ENCODE peak calls at places on chromosomes 6 and 20, in four cellular contexts. F is astrocyte of the spinal cord, W is transverse colon, Z is mucosa of descending colon. H is an unnamed sample.

GRCh38 chr6:26553264-26553738 is 15.1 kb downstream of the HMGN4 start:
- DNase-seq in F (no peak), W (peak), Z (peak), H (peak)

GRCh38 chr20:20546402-20546801 is 166.0 kb downstream of the RALGAPA2 start:
- DNase-seq in F (no peak), W (no peak), Z (no peak), H (no peak)

GRCh38 chr6:107806675-107807074 is 17.4 kb downstream of the SCML4 start:
- DNase-seq in F (no peak), W (no peak), Z (no peak), H (no peak)

GRCh38 chr6:8195040-8195713 is 92.8 kb upstream of the EEF1E1 start:
- DNase-seq in F (no peak), W (no peak), Z (no peak), H (no peak)

GRCh38 chr6:26457407-26457795 is 354 bp upstream of the BTN2A1 start:
- DNase-seq in F (no peak), W (peak), Z (no peak), H (no peak)

GRCh38 chr20:44683263-44684046 is 31.7 kb upstream of the CCN5 start:
- DNase-seq in F (no peak), W (peak), Z (peak), H (peak)

GRCh38 chr6:163904161-163904560 is 489.6 kb downstream of the QKI start:
- DNase-seq in F (peak), W (no peak), Z (no peak), H (no peak)

GRCh38 chr6:163536770-163537169 is 122.3 kb downstream of the QKI start:
- DNase-seq in F (peak), W (no peak), Z (peak), H (peak)

GRCh38 chr20:50146732-50147662 is 6.5 kb downstream of the PEDS1 start:
- DNase-seq in F (peak), W (peak), Z (peak), H (no peak)

GRCh38 chr6:26064619-26065257 is 22.5 kb upstream of the HFE start:
- DNase-seq in F (peak), W (no peak), Z (no peak), H (peak)

GRCh38 chr20:43840382-43841070 is 74.1 kb upstream of the TOX2 start:
- DNase-seq in F (no peak), W (peak), Z (no peak), H (peak)

GRCh38 chr6:168239374-168239773 is 80.2 kb downstream of the DACT2 start:
- DNase-seq in F (no peak), W (no peak), Z (no peak), H (no peak)

GRCh38 chr20:62804632-62805364 is at the start of gene OGFR:
- DNase-seq in F (peak), W (peak), Z (peak), H (peak)

GRCh38 chr6:31597006-31597405 is 4.2 kb upstream of the NCR3 start:
- DNase-seq in F (peak), W (no peak), Z (no peak), H (peak)
- TF ChIP-seq CTCF in F (peak), W (peak), Z (no peak), H (peak)

DNA sequence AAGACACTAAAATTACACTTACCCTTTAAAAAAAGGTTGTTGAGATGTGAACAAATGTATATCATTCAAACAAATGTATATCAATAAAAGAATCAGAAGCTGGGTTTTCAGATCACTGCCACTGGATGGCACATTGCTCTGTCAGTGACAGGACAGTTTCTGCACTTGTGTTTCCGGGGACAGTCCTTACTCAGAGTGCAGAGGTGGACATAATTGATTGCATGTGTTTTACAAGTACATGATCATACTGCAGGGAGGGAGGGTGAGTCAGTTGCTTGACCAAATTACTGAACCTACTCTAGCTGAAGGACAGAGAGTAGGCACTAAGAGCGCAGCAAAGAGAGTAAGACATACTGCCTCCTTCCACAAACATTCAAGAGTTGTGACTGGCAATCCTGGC is 302.3 kb downstream of the TENT5A start:
- DNase-seq in F (peak), W (peak), Z (peak), H (no peak)
- TF ChIP-seq CTCF in F (no peak), W (no peak), Z (no peak), H (no peak)

GRCh38 chr6:35722121-35722761 is 14.6 kb upstream of the ARMC12 start:
- DNase-seq in F (no peak), W (peak), Z (peak), H (no peak)
- TF ChIP-seq CTCF in F (no peak), W (no peak), Z (no peak), H (no peak)

GRCh38 chr6:53794073-53794719 is 609 bp upstream of the LRRC1 start:
- DNase-seq in F (peak), W (peak), Z (peak), H (peak)

GRCh38 chr6:53793318-53793975 is 1.4 kb upstream of the LRRC1 start:
- DNase-seq in F (peak), W (peak), Z (peak), H (peak)

GRCh38 chr6:53792973-53793317 is 1.9 kb upstream of the LRRC1 start:
- DNase-seq in F (no peak), W (no peak), Z (no peak), H (no peak)

GRCh38 chr6:53790886-53791285 is 3.9 kb upstream of the LRRC1 start:
- DNase-seq in F (no peak), W (no peak), Z (no peak), H (no peak)

GRCh38 chr6:53792016-53792415 is 2.8 kb upstream of the LRRC1 start:
- DNase-seq in F (no peak), W (no peak), Z (no peak), H (no peak)
- TF ChIP-seq CTCF in F (no peak), W (no peak), Z (no peak), H (no peak)

GRCh38 chr6:16544521-16544920 is 216.7 kb downstream of the ATXN1 start:
- DNase-seq in F (no peak), W (no peak), Z (no peak), H (no peak)
- TF ChIP-seq CTCF in F (no peak), W (no peak), Z (no peak), H (no peak)

DNA sequence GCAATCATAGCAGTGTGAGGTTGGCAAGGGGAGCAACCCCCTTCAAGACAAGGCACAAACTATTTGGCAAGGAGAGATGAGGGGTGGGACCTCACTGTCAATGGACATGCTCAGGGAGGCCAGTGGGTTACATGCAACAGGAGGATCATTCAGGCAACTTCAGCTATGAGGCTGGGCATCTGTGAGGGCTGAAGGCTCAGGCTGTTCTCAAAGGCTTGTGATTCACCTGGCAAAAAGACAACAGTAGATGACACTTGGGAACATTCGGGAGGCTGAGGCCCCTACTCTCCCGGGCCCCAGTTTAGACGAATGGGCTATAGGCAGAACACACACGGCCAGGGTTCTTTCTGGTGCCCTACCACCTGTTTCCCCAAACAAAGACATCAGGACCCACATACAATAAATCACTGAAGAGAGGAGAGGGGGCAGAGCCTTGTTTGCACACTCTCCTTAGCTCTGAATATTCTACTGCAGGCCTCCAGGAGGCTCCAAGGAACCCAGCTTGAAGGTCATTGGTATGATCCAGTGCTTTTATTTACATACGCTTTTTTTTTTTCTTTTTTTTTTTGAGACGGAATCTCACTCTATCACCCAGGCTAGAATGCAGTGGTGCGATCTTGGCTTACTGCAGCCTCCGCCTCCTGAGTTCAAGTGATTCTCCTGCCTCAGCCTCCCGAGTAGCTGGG is 7.9 kb downstream of the TUBB start:
- DNase-seq in F (no peak), W (no peak), Z (no peak), H (peak)
- TF ChIP-seq CTCF in F (peak), W (no peak), Z (no peak), H (peak)

GRCh38 chr6:36443498-36443844 is 671 bp downstream of the KCTD20 start:
- DNase-seq in F (peak), W (no peak), Z (no peak), H (no peak)

GRCh38 chr6:36444470-36444869 is 1.7 kb downstream of the KCTD20 start:
- DNase-seq in F (peak), W (no peak), Z (no peak), H (peak)

GRCh38 chr6:36442671-36443497 is at the start of the genes KCTD20 and PXT1:
- DNase-seq in F (peak), W (peak), Z (peak), H (peak)

GRCh38 chr6:36445651-36446050 is 2.9 kb downstream of the KCTD20 start:
- DNase-seq in F (no peak), W (no peak), Z (no peak), H (no peak)

GRCh38 chr6:36443951-36444428 is 1.2 kb downstream of the KCTD20 start:
- DNase-seq in F (peak), W (no peak), Z (no peak), H (peak)
- TF ChIP-seq CTCF in F (peak), W (no peak), Z (no peak), H (peak)

H was measured in fibroblast of pulmonary artery.